ENCODE peak calls at places on chromosomes 13 and 19, in four cellular contexts. Q is HS-5; B is activated T-cell treated with anti-CD3 and anti-CD28 coated beads for 24 hours; R is activated CD8-positive, alpha-beta memory T cell treated with anti-CD3 and anti-CD28 coated beads for 24 hours. J is an unnamed sample.

GRCh38 chr19:33064117-33064777 is 441 bp downstream of the RHPN2 start:
- DNase-seq in B (peak), R (peak), Q (no peak), J (no peak)

GRCh38 chr13:46607768-46608553 is 55.0 kb downstream of the LRCH1 start:
- DNase-seq in B (no peak), R (no peak), Q (no peak), J (no peak)

GRCh38 chr13:46172531-46172991 is 9.4 kb downstream of the LCP1 start:
- DNase-seq in R (no peak), Q (no peak), B (no peak), J (peak)

GRCh38 chr13:99816321-99816720 is 155.2 kb downstream of the ZIC5 start:
- DNase-seq in R (no peak), B (no peak), Q (no peak), J (no peak)

GRCh38 chr19:35673121-35673804 is 6.9 kb downstream of the UPK1A start:
- DNase-seq in R (peak), B (peak), Q (peak), J (peak)

GRCh38 chr19:46000497-46001246 is 5.4 kb downstream of the CCDC61 start:
- DNase-seq in Q (no peak), R (peak), B (peak), J (no peak)

GRCh38 chr19:50322931-50323781 is 6.0 kb downstream of the KCNC3 start:
- DNase-seq in Q (no peak), B (no peak), R (no peak), J (no peak)

GRCh38 chr19:246551-246950 is 44.7 kb downstream of the PLPP2 start:
- DNase-seq in Q (no peak), B (no peak), R (no peak), J (no peak)

GRCh38 chr13:94613051-94613450 is 11.4 kb downstream of the GPR180 start:
- DNase-seq in Q (no peak), B (no peak), R (no peak), J (no peak)

GRCh38 chr19:41016488-41017071 is 25.5 kb downstream of the CYP2B6 start:
- DNase-seq in R (peak), B (no peak), Q (no peak), J (no peak)

GRCh38 chr13:41765813-41766212 is 195.1 kb downstream of the VWA8 start:
- DNase-seq in Q (no peak), B (no peak), R (no peak), J (no peak)

GRCh38 chr13:42538996-42539395 is 35.0 kb upstream of the TNFSF11 start:
- DNase-seq in Q (no peak), B (no peak), R (no peak), J (no peak)

GRCh38 chr19:51150627-51151026 is 8.5 kb downstream of the SIGLEC7 start:
- DNase-seq in R (peak), B (no peak), Q (no peak), J (no peak)

GRCh38 chr19:28294395-28294794 is 918.6 kb downstream of the UQCRFS1 start:
- DNase-seq in Q (no peak), B (no peak), R (no peak), J (no peak)

GRCh38 chr13:62212246-62212645 is 796.6 kb upstream of the PCDH20 start:
- DNase-seq in B (no peak), R (no peak), Q (no peak), J (no peak)

GRCh38 chr13:19782049-19782726 is 557 bp downstream of the PSPC1 start:
- DNase-seq in B (peak), Q (no peak), R (peak), J (peak)

GRCh38 chr13:113275387-113275786 is 21.7 kb upstream of the LAMP1 start:
- DNase-seq in R (peak), B (no peak), Q (peak), J (peak)

GRCh38 chr19:53771133-53771532 is 53.0 kb downstream of the NLRP12 start:
- DNase-seq in Q (no peak), B (no peak), R (no peak), J (peak)

GRCh38 chr19:48720251-48720612 is 707 bp upstream of the MAMSTR start:
- DNase-seq in B (no peak), R (no peak), Q (no peak), J (no peak)

GRCh38 chr19:6056801-6057650 is 53.3 kb downstream of the RFX2 start:
- DNase-seq in R (peak), Q (peak), B (no peak), J (peak)

GRCh38 chr13:73230714-73231113 is 171.9 kb downstream of the KLF5 start:
- DNase-seq in B (no peak), R (no peak), Q (no peak), J (peak)

GRCh38 chr13:113110048-113110851 is 4.7 kb downstream of the F7 start:
- DNase-seq in Q (no peak), B (peak), R (peak), J (no peak)

GRCh38 chr19:14116525-14116917 is 1.0 kb downstream of the PRKACA start:
- DNase-seq in B (no peak), R (no peak), Q (no peak), J (no peak)

GRCh38 chr13:99140831-99141230 is 59.8 kb upstream of the UBAC2 start:
- DNase-seq in B (no peak), Q (no peak), R (no peak), J (no peak)

GRCh38 chr19:39448271-39448670 is 2.9 kb downstream of the SUPT5H start:
- DNase-seq in R (no peak), Q (no peak), B (no peak), J (no peak)

J was measured in foreskin keratinocyte.